ENCODE peak calls at places on chromosomes 2 and 18, in seven cellular contexts. U, J, A, E, Y, H and G are unnamed samples.

GRCh38 chr18:67776929-67777328 is 260.4 kb upstream of the DSEL start:
- DNase-seq in A (no peak), E (no peak), H (no peak), J (no peak), Y (no peak), U (no peak), G (peak; percentile 52)

GRCh38 chr2:64487256-64488049 is 33.5 kb downstream of the LGALSL start:
- DNase-seq in Y (no peak), H (peak; percentile 36), A (peak; percentile 10), J (no peak), E (no peak), U (no peak), G (no peak)

GRCh38 chr2:180240774-180241173 is 233.7 kb upstream of the CWC22 start:
- DNase-seq in A (no peak), J (no peak), U (no peak), H (peak; percentile 5), E (no peak), Y (no peak), G (no peak)

GRCh38 chr2:43174368-43175186 is 51.8 kb downstream of the ZFP36L2 start:
- DNase-seq in E (no peak), A (no peak), J (peak; percentile 65), Y (no peak), H (peak; percentile 81), U (no peak), G (no peak)

GRCh38 chr2:241300000-241300399 is 15.5 kb downstream of the HDLBP start:
- DNase-seq in E (no peak), Y (no peak), H (no peak), J (no peak), U (no peak), A (no peak), G (no peak)

GRCh38 chr2:1750935-1751767 is 6.8 kb upstream of the PXDN start:
- DNase-seq in J (peak; percentile 69), E (peak; percentile 28), H (peak; percentile 16), Y (peak; percentile 76), U (peak; percentile 76), A (peak; percentile 71), G (peak; percentile 76)

GRCh38 chr18:49321271-49321670 is 139.2 kb downstream of the DYM start:
- DNase-seq in J (no peak), H (no peak), U (no peak), A (no peak), E (no peak), Y (no peak), G (no peak)

GRCh38 chr2:69915050-69915945 is at the start of gene MXD1:
- DNase-seq in E (peak; percentile 38), U (no peak), J (peak; percentile 25), A (peak; percentile 41), Y (peak; percentile 59), H (no peak), G (no peak)

GRCh38 chr18:45291616-45292612 is 323.4 kb upstream of the SLC14A2 start:
- DNase-seq in U (no peak), J (no peak), E (no peak), H (no peak), Y (no peak), A (no peak), G (peak; percentile 18)

GRCh38 chr2:3631161-3631850 is 26.7 kb upstream of the ALLC start:
- DNase-seq in Y (no peak), A (no peak), U (no peak), H (no peak), E (no peak), J (peak; percentile 6), G (no peak)

GRCh38 chr2:197293252-197294007 is 17.1 kb downstream of the ANKRD44 start:
- DNase-seq in U (no peak), H (peak; percentile 79), Y (no peak), J (no peak), A (no peak), E (no peak), G (peak; percentile 49)

GRCh38 chr18:3037423-3037915 is 24.5 kb upstream of the LPIN2 start:
- DNase-seq in E (peak; percentile 40), Y (no peak), H (peak; percentile 44), A (peak; percentile 39), J (no peak), U (no peak), G (peak; percentile 79)

GRCh38 chr2:238883315-238884004 is 35.6 kb downstream of the TWIST2 start:
- DNase-seq in J (no peak), E (no peak), U (no peak), H (no peak), Y (no peak), A (no peak), G (peak; percentile 76)

GRCh38 chr2:241010531-241011295 is 12.3 kb downstream of the SNED1 start:
- DNase-seq in J (peak; percentile 15), A (peak; percentile 6), U (no peak), E (peak; percentile 9), H (no peak), Y (peak; percentile 37), G (no peak)

GRCh38 chr2:173353556-173353955 is 1.1 kb upstream of the CDCA7 start:
- DNase-seq in H (peak; percentile 60), A (no peak), J (no peak), E (no peak), U (no peak), Y (no peak), G (no peak)

GRCh38 chr2:219253753-219254589 is at the start of gene TUBA4A:
- DNase-seq in A (peak; percentile 95), J (peak; percentile 88), U (peak; percentile 73), H (peak; percentile 93), E (peak; percentile 87), Y (peak; percentile 93), G (peak; percentile 63)

GRCh38 chr2:178674122-178674521 is 133.1 kb downstream of the TTN start:
- DNase-seq in A (no peak), U (no peak), Y (no peak), H (no peak), E (no peak), J (no peak), G (no peak)

GRCh38 chr2:96325884-96326255 is 753 bp downstream of the ITPRIPL1 start:
- DNase-seq in E (no peak), U (no peak), A (peak; percentile 14), J (no peak), Y (no peak), H (peak; percentile 60), G (no peak)

GRCh38 chr2:74290466-74291216 is 52.6 kb downstream of the SLC4A5 start:
- DNase-seq in Y (no peak), A (peak; percentile 14), U (no peak), H (peak; percentile 87), E (no peak), J (no peak), G (peak; percentile 74)

GRCh38 chr2:72027426-72028161 is 120.1 kb downstream of the CYP26B1 start:
- DNase-seq in E (no peak), H (no peak), Y (no peak), A (no peak), U (no peak), J (peak; percentile 8), G (peak; percentile 11)

GRCh38 chr2:128286011-128286721 is 32.5 kb downstream of the HS6ST1 start:
- DNase-seq in Y (peak; percentile 33), J (no peak), A (no peak), H (no peak), E (no peak), U (no peak), G (no peak)

GRCh38 chr2:164960159-164960558 is 4.8 kb upstream of the SLC38A11 start:
- DNase-seq in H (no peak), E (no peak), U (no peak), Y (no peak), A (no peak), J (no peak), G (no peak)

GRCh38 chr2:142877265-142877756 is at the start of gene KYNU:
- DNase-seq in A (no peak), Y (no peak), U (no peak), E (no peak), J (no peak), H (no peak), G (no peak)

GRCh38 chr2:204896146-204896545 is 350.9 kb downstream of the PARD3B start:
- DNase-seq in U (no peak), E (no peak), J (no peak), A (no peak), H (no peak), Y (no peak), G (no peak)

GRCh38 chr2:19790291-19790690 is 111.5 kb downstream of the TTC32 start:
- DNase-seq in E (no peak), U (no peak), A (no peak), Y (no peak), J (no peak), H (no peak), G (no peak)

GRCh38 chr2:231680992-231681852 is 27.1 kb upstream of the PTMA start:
- DNase-seq in H (peak; percentile 79), U (peak; percentile 92), Y (peak; percentile 91), J (peak; percentile 92), E (peak; percentile 81), A (peak; percentile 91), G (peak; percentile 94)
- H3K27ac ChIP-seq in H (peak overlapping the region; percentile 71), U (peak overlapping the region; percentile 89), Y (peak overlapping the region; percentile 95), J (peak overlapping the region; percentile 93), E (peak overlapping the region; percentile 86), A (peak overlapping the region; percentile 96), G (peak overlapping the region; percentile 90)

GRCh38 chr2:58553937-58554336 is 312.8 kb upstream of the FANCL start:
- DNase-seq in A (peak; percentile 35), H (no peak), J (no peak), Y (no peak), U (no peak), E (no peak), G (peak; percentile 1)
- TF ChIP-seq CTCF in A (no peak), H (peak; percentile 20), J (no peak), Y (no peak), U (no peak), E (no peak), G (peak; percentile 3)

DNA sequence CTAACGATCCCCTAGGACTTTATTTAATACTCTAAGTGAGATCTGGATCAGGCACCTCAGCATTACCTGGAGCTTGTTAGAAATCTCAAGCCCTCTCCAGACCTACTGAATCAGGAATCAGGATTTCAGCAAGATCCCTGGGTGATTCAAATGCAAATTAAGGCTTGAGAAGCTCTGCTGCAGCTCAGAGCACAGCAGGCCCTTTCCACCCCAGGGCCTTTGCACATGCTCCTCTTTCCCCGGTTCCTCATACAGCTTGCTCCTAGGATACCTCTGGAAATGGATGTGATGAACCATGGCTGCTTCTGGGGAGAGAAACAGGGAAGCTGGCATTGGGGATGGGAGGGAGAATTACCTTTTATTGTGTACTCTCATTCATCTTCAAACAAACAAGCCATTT is 40.3 kb upstream of the MGAT4A start:
- DNase-seq in Y (no peak), H (no peak), U (no peak), A (no peak), E (no peak), J (no peak), G (no peak)
- H3K27ac ChIP-seq in Y (peak overlapping the region; percentile 62), H (peak overlapping the region; percentile 51), U (no peak overlapping the region), A (peak overlapping the region; percentile 64), E (peak overlapping the region; percentile 8), J (peak overlapping the region; percentile 90), G (no peak overlapping the region)

GRCh38 chr2:174776686-174777085 is 12.4 kb upstream of the CHRNA1 start:
- DNase-seq in E (no peak), A (no peak), Y (no peak), J (no peak), U (no peak), H (no peak), G (no peak)

GRCh38 chr2:174777334-174777733 is 13.1 kb upstream of the CHRNA1 start:
- DNase-seq in A (no peak), Y (no peak), H (no peak), E (no peak), U (no peak), J (no peak), G (no peak)

GRCh38 chr2:174774828-174775227 is 10.6 kb upstream of the CHRNA1 start:
- DNase-seq in E (no peak), A (no peak), H (no peak), Y (no peak), J (no peak), U (no peak), G (no peak)

GRCh38 chr2:174775586-174775985 is 11.3 kb upstream of the CHRNA1 start:
- DNase-seq in A (no peak), J (no peak), Y (no peak), U (no peak), H (no peak), E (no peak), G (no peak)

GRCh38 chr2:174776223-174776622 is 12.0 kb upstream of the CHRNA1 start:
- DNase-seq in E (no peak), A (no peak), Y (no peak), J (no peak), U (no peak), H (no peak), G (no peak)
- TF ChIP-seq CTCF in E (no peak), A (no peak), Y (no peak), J (no peak), U (no peak), H (peak; percentile 65), G (peak; percentile 36)